ENCODE peak calls at places on chromosome X, in six cellular contexts. V is left lung, P is PC-3, O is fibroblast of the aortic adventitia, Z is upper lobe of right lung, B is BJ. T is an unnamed sample.
A peak's percentile ranks its signal among the peaks of the same experiment; 100 is the strongest.

GRCh38 chrX:17848545-17849265 is 12.4 kb downstream of the RAI2 start:
- DNase-seq in Z (no peak), B (no peak), O (no peak), P (no peak), V (no peak), T (no peak)

GRCh38 chrX:111282991-111283390 is 12.7 kb upstream of the CAPN6 start:
- DNase-seq in O (no peak), V (no peak), Z (no peak), B (no peak), P (no peak), T (no peak)

GRCh38 chrX:131617182-131617581 is 73.3 kb downstream of the OR13H1 start:
- DNase-seq in O (peak; percentile 66), P (peak; percentile 68), Z (no peak), V (no peak), B (peak; percentile 0), T (peak; percentile 70)

GRCh38 chrX:121195719-121196118 is 148.3 kb downstream of the GLUD2 start:
- DNase-seq in V (no peak), P (no peak), O (no peak), Z (no peak), B (no peak), T (no peak)

GRCh38 chrX:121570072-121570841 is 522.8 kb downstream of the GLUD2 start:
- DNase-seq in B (no peak), O (no peak), V (peak; percentile 14), Z (no peak), P (peak; percentile 24), T (no peak)

GRCh38 chrX:27660878-27661277 is 70.7 kb downstream of the DCAF8L2 start:
- DNase-seq in Z (no peak), P (no peak), V (no peak), O (no peak), B (no peak), T (no peak)

GRCh38 chrX:106939566-106939965 is 19.4 kb downstream of the CLDN2 start:
- DNase-seq in Z (no peak), B (no peak), V (no peak), O (no peak), P (no peak), T (no peak)

GRCh38 chrX:37543324-37543723 is 28.1 kb upstream of the LANCL3 start:
- DNase-seq in B (no peak), P (no peak), Z (no peak), V (no peak), O (no peak), T (no peak)

GRCh38 chrX:153476628-153477027 is 6.3 kb upstream of the HAUS7 start:
- DNase-seq in V (no peak), O (peak; percentile 74), P (no peak), Z (no peak), B (no peak), T (peak; percentile 54)

GRCh38 chrX:151878574-151878973 is 34.1 kb upstream of the MAGEA4 start:
- DNase-seq in Z (no peak), B (no peak), V (no peak), P (no peak), O (no peak), T (peak; percentile 27)

GRCh38 chrX:46574941-46575381 is 1.4 kb downstream of the CHST7 start:
- DNase-seq in O (no peak), B (no peak), P (no peak), V (peak; percentile 85), Z (peak; percentile 68), T (no peak)

GRCh38 chrX:106952988-106953387 is 32.8 kb downstream of the CLDN2 start:
- DNase-seq in B (no peak), P (peak; percentile 49), Z (no peak), V (no peak), O (peak; percentile 54), T (peak; percentile 19)

GRCh38 chrX:150364347-150365050 is 1.4 kb downstream of the MAMLD1 start:
- DNase-seq in P (peak; percentile 26), Z (peak; percentile 59), B (no peak), O (peak; percentile 12), V (peak; percentile 61), T (no peak)

GRCh38 chrX:102651968-102652744 is 873 bp downstream of the GPRASP1 start:
- DNase-seq in O (peak; percentile 45), Z (no peak), V (no peak), P (no peak), B (no peak), T (peak; percentile 50)

GRCh38 chrX:96407043-96407442 is 277.6 kb upstream of the DIAPH2 start:
- DNase-seq in Z (no peak), P (peak; percentile 86), B (no peak), O (peak; percentile 62), V (no peak), T (peak; percentile 47)

GRCh38 chrX:119735467-119735866 is 22.9 kb upstream of the SOWAHD start:
- DNase-seq in V (no peak), O (no peak), B (no peak), P (no peak), Z (no peak), T (no peak)

GRCh38 chrX:1763294-1763693 is 148.4 kb downstream of the ASMT start:
- DNase-seq in O (no peak), P (no peak), Z (no peak), B (no peak), V (no peak), T (no peak)

DNA sequence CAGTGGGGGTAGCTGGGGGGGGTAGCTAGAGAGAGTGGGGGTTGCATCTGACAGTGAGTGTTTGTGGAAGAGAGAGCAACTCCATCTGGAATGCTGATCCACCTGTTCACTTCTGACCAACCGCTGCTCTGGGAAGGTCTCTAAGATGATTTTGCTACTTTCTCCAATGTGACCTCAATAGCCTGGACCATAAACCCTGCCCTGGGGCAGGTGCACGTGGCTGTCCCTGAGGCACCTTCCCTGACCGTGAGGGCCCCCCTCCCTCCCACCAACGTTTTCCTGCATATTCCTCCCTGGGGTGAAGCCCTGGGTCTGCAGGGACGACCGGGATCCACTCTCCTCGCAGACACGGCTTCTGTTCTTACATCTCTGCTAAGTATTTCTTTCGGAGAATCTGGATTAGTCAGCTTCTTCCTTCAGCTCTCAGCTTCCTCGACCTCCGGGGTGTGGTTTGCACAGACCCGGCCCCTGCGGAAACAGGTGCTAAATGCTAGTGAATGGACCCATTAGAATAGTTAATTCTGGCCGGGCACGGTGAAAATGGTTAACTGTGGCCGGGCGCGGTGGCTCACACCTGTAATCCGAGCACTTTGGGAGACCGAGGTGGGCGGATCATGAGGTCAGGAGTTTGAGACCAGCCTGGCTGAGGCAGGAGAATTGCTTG is 21.4 kb upstream of the PLCXD1 start:
- DNase-seq in V (no peak), Z (peak; percentile 41), O (no peak), B (no peak), P (no peak), T (no peak)
- H3K4me3 ChIP-seq in V (no peak overlapping the region), Z (no peak overlapping the region), O (no peak overlapping the region), B (no peak overlapping the region), P (no peak overlapping the region), T (no peak overlapping the region)

GRCh38 chrX:68627986-68628385 is 19.5 kb upstream of the STARD8 start:
- DNase-seq in Z (no peak), V (no peak), O (no peak), P (no peak), B (no peak), T (no peak)
- TF ChIP-seq CTCF in Z (no peak), V (no peak), O (no peak), P (no peak), B (no peak), T (no peak)

DNA sequence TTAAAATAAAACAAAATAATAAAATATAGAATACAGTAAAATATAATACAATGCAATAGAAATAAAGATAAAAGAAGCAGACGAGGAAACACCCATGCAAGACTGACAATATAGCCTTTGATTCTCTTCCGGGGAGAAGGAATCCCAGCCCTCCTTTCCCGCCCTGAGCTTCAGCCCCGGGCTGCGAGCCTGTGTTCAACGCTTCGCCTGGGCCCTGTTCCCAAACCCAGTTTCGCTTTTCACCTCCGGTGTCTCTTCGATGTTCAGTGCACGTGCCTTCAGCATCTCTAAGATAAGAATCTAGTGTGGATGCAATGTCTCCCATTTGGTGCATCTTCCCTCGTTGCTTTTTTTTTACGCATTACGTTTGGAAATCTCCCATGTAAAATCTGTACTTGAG is 38.4 kb upstream of the ARSD start:
- DNase-seq in B (no peak), V (no peak), P (no peak), Z (no peak), O (no peak), T (no peak)
- H3K4me3 ChIP-seq in B (no peak overlapping the region), V (no peak overlapping the region), P (peak overlapping the region; percentile 63), Z (no peak overlapping the region), O (peak overlapping the region; percentile 17), T (no peak overlapping the region)

GRCh38 chrX:130144509-130144908 is 21.1 kb downstream of the AIFM1 start:
- DNase-seq in B (no peak), Z (no peak), V (no peak), O (peak; percentile 65), P (peak; percentile 46), T (peak; percentile 80)
- TF ChIP-seq CTCF in B (peak; percentile 5), Z (no peak), V (no peak), O (peak; percentile 18), P (peak; percentile 42), T (peak; percentile 14)

DNA sequence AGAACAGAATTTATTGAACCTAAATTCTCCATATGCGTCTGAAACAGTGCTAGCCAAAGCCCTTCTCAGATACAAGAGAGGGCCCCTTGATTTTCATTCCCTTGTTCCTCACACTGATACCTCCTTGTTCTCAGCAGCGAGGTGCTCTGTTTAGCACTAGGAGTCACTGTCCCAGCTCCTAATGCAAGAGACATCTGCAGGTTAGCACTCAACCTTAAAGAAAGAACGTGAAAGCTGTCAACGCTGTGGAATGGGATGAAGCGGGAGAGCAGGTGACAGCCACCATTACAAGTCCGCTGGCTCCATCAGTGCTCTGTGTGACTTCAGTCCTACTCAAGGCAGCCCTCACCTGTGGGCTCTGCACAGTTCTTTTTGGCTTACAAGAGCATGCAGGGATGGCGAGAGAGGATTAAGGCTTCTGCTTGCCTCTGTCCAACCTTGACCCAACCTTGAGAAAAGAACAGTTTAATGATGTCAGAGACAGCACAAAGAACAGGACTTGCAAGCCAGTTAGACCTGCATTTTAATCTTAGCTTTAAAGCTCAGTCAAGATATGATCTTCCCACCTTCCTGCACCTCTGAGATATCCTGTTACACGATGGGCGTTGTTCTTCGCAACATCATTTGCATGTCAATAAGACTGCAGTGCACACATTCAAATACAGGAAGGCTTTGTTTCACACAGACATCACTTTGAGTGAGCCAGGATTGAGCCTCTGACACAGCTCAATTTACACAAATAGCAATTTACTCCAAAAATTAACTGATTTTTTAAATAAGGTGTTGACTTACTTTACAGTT is 95.1 kb downstream of the ARSF start:
- DNase-seq in P (no peak), B (no peak), Z (no peak), O (no peak), V (no peak), T (no peak)
- H3K4me3 ChIP-seq in P (no peak overlapping the region), B (no peak overlapping the region), Z (no peak overlapping the region), O (no peak overlapping the region), V (no peak overlapping the region), T (no peak overlapping the region)

GRCh38 chrX:123454712-123455431 is 270.8 kb downstream of the GRIA3 start:
- DNase-seq in V (no peak), O (peak; percentile 6), P (no peak), B (no peak), Z (no peak), T (no peak)

GRCh38 chrX:123455693-123456092 is 271.6 kb downstream of the GRIA3 start:
- DNase-seq in B (no peak), P (no peak), Z (no peak), O (no peak), V (no peak), T (no peak)

GRCh38 chrX:123450217-123450616 is 266.1 kb downstream of the GRIA3 start:
- DNase-seq in O (peak; percentile 8), P (peak; percentile 50), B (no peak), Z (no peak), V (no peak), T (peak; percentile 6)
- TF ChIP-seq CTCF in O (peak; percentile 43), P (peak; percentile 71), B (peak; percentile 38), Z (peak; percentile 32), V (no peak), T (peak; percentile 48)

T was measured in fibroblast of villous mesenchyme.